ENCODE peak calls at places on chromosomes 6 and 20, in five cellular contexts. E is psoas muscle, A is colonic mucosa, P is IMR-90, C is right lobe of liver. H is an unnamed sample.
A peak's percentile ranks its signal among the peaks of the same experiment; 100 is the strongest.

GRCh38 chr20:33092361-33092760 is 12.9 kb downstream of the BPIFB4 start:
- DNase-seq in C (no peak), P (no peak), A (no peak), E (no peak), H (no peak)

GRCh38 chr20:63326314-63327228 is 33.6 kb downstream of the COL20A1 start:
- DNase-seq in E (peak; percentile 8), A (no peak), P (no peak), C (no peak), H (no peak)

GRCh38 chr20:40648505-40649072 is 40.4 kb downstream of the MAFB start:
- DNase-seq in P (no peak), A (no peak), E (no peak), C (no peak), H (no peak)

GRCh38 chr20:36887779-36888133 is 11.8 kb downstream of the TLDC2 start:
- DNase-seq in A (no peak), P (no peak), E (no peak), C (no peak), H (no peak)

GRCh38 chr20:4814696-4815252 is 93.1 kb downstream of the PRND start:
- DNase-seq in P (no peak), A (no peak), C (no peak), E (no peak), H (no peak)

GRCh38 chr6:29722773-29723665 is at the start of gene HLA-F:
- DNase-seq in A (peak; percentile 89), P (peak; percentile 30), E (peak; percentile 79), C (peak; percentile 90), H (peak; percentile 79)

GRCh38 chr6:1391692-1392309 is 2.4 kb downstream of the FOXF2 start:
- DNase-seq in A (no peak), P (peak; percentile 69), C (no peak), E (no peak), H (no peak)

GRCh38 chr6:129709909-129710721 is at the start of gene ARHGAP18:
- DNase-seq in A (peak; percentile 98), E (peak; percentile 91), P (peak; percentile 89), C (peak; percentile 95), H (peak; percentile 92)

GRCh38 chr6:57013501-57013900 is 33.0 kb upstream of the KIAA1586 start:
- DNase-seq in P (peak; percentile 77), C (no peak), E (no peak), A (no peak), H (no peak)

GRCh38 chr20:20002101-20002998 is 14.8 kb upstream of the NAA20 start:
- DNase-seq in E (no peak), C (peak; percentile 76), A (no peak), P (peak; percentile 69), H (no peak)

GRCh38 chr6:41182069-41183034 is 18.6 kb downstream of the TREML2 start:
- DNase-seq in A (peak; percentile 35), E (no peak), P (peak; percentile 55), C (no peak), H (no peak)

GRCh38 chr6:56400273-56400672 is 152.9 kb upstream of the COL21A1 start:
- DNase-seq in C (no peak), A (no peak), E (no peak), P (no peak), H (no peak)

GRCh38 chr6:112117554-112117953 is 30.2 kb downstream of the FAM229B start:
- DNase-seq in P (peak; percentile 62), E (no peak), C (no peak), A (no peak), H (no peak)

GRCh38 chr6:46772754-46773153 is 20.4 kb upstream of the MEP1A start:
- DNase-seq in A (no peak), C (no peak), P (no peak), E (no peak), H (peak; percentile 27)

GRCh38 chr6:81808834-81809598 is 56.5 kb upstream of the TENT5A start:
- DNase-seq in C (no peak), A (no peak), P (no peak), E (no peak), H (peak; percentile 23)

GRCh38 chr20:48350291-48350988 is 477.4 kb downstream of the PREX1 start:
- DNase-seq in A (no peak), E (no peak), P (no peak), C (no peak), H (no peak)

GRCh38 chr6:163206196-163206595 is 208.3 kb upstream of the QKI start:
- DNase-seq in E (no peak), A (no peak), C (no peak), P (no peak), H (no peak)

GRCh38 chr6:170572704-170573466 is 11.6 kb downstream of the PDCD2 start:
- DNase-seq in E (no peak), P (no peak), C (no peak), A (no peak), H (no peak)

GRCh38 chr6:125793863-125794262 is 3.1 kb downstream of the NCOA7 start:
- DNase-seq in E (no peak), P (no peak), A (no peak), C (no peak), H (no peak)
- H3K4me1 ChIP-seq in E (peaks cover 13% of the 10 kb centered on the region), P (peaks cover 8% of the 10 kb centered on the region), A (peaks cover 4% of the 10 kb centered on the region), C (no peaks in the 10 kb centered on the region), H (peaks cover 47% of the 10 kb centered on the region)

DNA sequence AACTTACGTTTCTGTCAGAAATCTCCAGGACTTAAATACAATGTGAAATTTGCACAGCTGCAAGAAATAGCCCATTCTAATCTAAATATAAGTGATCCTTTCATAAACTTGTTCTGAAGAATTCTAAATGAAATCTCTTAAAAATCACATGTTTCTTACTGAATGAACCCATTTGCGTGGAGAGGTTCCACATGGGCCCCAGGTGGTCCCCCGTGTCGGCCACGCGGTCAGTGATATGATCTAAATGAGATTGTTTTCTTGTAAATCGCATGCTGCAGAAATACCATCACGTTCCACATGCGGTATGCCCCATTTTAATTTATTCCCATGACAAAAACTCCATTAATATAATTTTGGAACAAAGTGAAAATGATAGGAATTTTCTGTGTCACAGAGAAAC is 818.9 kb upstream of the SLC35B3 start:
- DNase-seq in A (no peak), C (no peak), E (no peak), P (no peak), H (no peak)
- TF ChIP-seq CTCF in A (no peak), C (no peak), E (no peak), P (no peak), H (no peak)

DNA sequence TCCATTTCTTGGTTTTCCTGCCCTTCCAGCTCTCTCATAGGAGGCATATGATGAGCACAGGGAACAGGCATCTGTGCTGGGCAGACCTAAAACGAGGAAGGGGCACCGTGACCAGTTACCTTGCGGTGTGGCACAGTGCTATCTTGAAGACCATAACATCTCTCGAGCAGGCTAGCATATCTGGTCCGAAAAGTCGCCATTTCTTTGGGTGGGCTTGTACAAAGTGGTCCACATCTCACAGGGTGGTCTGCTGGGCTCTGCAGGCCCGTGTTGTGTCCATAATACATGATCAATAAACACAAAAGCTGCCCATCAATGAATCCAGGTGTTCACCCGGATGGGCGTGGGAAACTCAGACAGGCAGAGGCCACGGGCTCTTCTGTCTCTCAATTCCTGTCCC is 115.7 kb downstream of the PHACTR3 start:
- DNase-seq in E (no peak), A (no peak), P (no peak), C (no peak), H (no peak)
- H3K9me3 ChIP-seq in E (no peaks in the 10 kb centered on the region), A (no peaks in the 10 kb centered on the region), P (peaks cover 40% of the 10 kb centered on the region), C (no peaks in the 10 kb centered on the region), H (no peaks in the 10 kb centered on the region)

DNA sequence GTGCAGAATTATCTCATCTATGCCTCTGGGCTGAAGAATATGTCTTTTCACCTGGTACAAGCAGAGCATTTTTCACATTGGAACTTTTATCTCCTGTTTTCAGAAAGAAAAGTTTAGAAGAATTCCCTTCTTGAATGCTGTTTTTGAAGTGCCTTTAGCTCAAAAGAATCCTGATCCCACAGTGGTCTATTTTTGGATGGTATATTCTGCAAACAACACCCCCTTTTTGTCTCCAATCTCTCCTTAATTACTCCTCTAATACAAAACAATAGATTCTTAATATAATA is 57.7 kb upstream of the HFE start:
- DNase-seq in E (no peak), A (no peak), P (no peak), C (no peak), H (no peak)
- H3K4me1 ChIP-seq in E (peaks cover 16% of the 10 kb centered on the region), A (peaks cover 6% of the 10 kb centered on the region), P (peaks cover 4% of the 10 kb centered on the region), C (peaks cover 11% of the 10 kb centered on the region), H (peaks cover 47% of the 10 kb centered on the region)

GRCh38 chr20:13259921-13260320 is 38.8 kb downstream of the ISM1 start:
- DNase-seq in P (no peak), A (no peak), C (no peak), E (no peak), H (no peak)

GRCh38 chr20:13262701-13263335 is 41.7 kb downstream of the ISM1 start:
- DNase-seq in E (no peak), P (no peak), C (no peak), A (no peak), H (no peak)

GRCh38 chr20:13262302-13262650 is 41.2 kb downstream of the ISM1 start:
- DNase-seq in C (no peak), P (no peak), A (no peak), E (no peak), H (no peak)

GRCh38 chr20:13260620-13261279 is 39.7 kb downstream of the ISM1 start:
- DNase-seq in E (no peak), A (no peak), P (no peak), C (no peak), H (no peak)

DNA sequence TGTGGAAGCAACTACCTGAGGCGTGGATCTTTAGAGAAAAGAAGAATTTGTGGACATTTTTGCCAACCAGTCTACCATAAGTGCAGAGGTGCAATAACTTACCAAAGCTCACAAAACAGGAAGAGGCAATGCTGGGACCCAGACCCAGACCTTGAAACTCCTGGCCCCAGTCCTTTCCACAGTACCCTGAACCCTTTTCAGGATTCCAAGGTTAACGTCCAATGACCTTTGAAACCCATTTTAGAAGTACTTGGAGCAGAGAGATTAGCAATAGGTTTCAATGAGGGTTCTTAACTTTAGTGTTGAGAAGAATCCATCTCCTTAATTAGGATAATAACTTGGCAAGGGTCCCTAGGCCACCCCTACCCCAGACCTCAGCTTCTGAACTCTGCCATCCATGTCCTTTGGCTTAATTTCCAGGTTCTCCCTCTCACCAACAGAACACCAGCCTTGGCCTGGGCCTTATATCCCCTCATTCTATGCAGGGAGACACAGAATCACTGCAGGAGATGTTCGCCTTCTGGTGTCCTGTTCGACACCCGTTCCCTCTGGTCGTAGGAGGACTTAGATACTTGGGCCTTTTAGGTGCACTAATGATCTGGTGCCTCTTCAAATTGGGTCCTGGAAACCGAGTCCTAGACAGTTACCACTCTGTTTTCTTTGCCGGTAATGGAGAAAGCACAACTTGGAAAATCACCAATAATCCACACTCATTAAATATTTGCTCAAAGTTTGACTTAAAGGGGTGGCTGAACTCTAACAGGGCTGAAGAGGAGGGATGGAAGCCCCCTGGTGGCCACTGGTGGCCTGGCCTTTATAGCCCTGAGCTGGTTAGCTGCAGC is 40.6 kb downstream of the ISM1 start:
- DNase-seq in C (peak; percentile 79), A (peak; percentile 36), P (peak; percentile 21), E (peak; percentile 56), H (peak; percentile 46)
- TF ChIP-seq CTCF in C (peak; percentile 78), A (peak; percentile 62), P (peak; percentile 54), E (peak; percentile 62), H (peak; percentile 70)

GRCh38 chr6:315921-316752 is 23.9 kb downstream of the DUSP22 start:
- DNase-seq in P (no peak), E (no peak), A (no peak), C (no peak), H (no peak)
- H3K9me3 ChIP-seq in P (no peaks in the 10 kb centered on the region), E (no peaks in the 10 kb centered on the region), A (no peaks in the 10 kb centered on the region), C (no peaks in the 10 kb centered on the region), H (no peaks in the 10 kb centered on the region)

H was measured in heart right ventricle.